ENCODE peak calls at places on chromosomes 11 and 22, in six cellular contexts. A is stomach, C is sigmoid colon, X is endothelial cell of umbilical vein, V is HCT116, D is HL-60. H is an unnamed sample.

GRCh38 chr11:12655842-12656241 is 18.4 kb upstream of the TEAD1 start:
- DNase-seq in C (no peak), V (no peak), X (no peak), A (no peak), D (no peak), H (no peak)

GRCh38 chr11:88266919-88267318 is 70.6 kb downstream of the CTSC start:
- DNase-seq in X (no peak), V (no peak), A (no peak), D (no peak), C (no peak), H (no peak)

GRCh38 chr11:26951849-26952515 is 41.9 kb upstream of the FIBIN start:
- DNase-seq in V (no peak), A (no peak), D (no peak), C (peak; percentile 77), X (no peak), H (no peak)

GRCh38 chr11:122140535-122140934 is 24.5 kb upstream of the BLID start:
- DNase-seq in V (no peak), D (no peak), A (no peak), X (peak; percentile 47), C (no peak), H (no peak)

GRCh38 chr11:18792066-18792591 is 531 bp upstream of the PTPN5 start:
- DNase-seq in V (no peak), C (no peak), X (no peak), D (no peak), A (no peak), H (no peak)

GRCh38 chr11:84522331-84522730 is 1104.8 kb downstream of the DLG2 start:
- DNase-seq in C (no peak), X (no peak), V (no peak), D (no peak), A (no peak), H (no peak)

GRCh38 chr11:92812841-92813240 is 156.6 kb upstream of the MTNR1B start:
- DNase-seq in C (no peak), X (no peak), A (no peak), V (no peak), D (no peak), H (no peak)

GRCh38 chr11:120344302-120345004 is 8.2 kb downstream of the ARHGEF12 start:
- DNase-seq in X (no peak), A (no peak), C (no peak), V (peak; percentile 38), D (peak; percentile 26), H (no peak)

GRCh38 chr11:128323381-128323780 is 264.0 kb downstream of the ETS1 start:
- DNase-seq in A (no peak), C (no peak), D (no peak), X (peak; percentile 23), V (no peak), H (peak; percentile 57)

GRCh38 chr11:16924826-16925494 is 89.3 kb downstream of the PLEKHA7 start:
- DNase-seq in C (peak; percentile 74), V (peak; percentile 78), A (peak; percentile 86), D (no peak), X (no peak), H (no peak)

GRCh38 chr11:35954205-35954604 is 10.3 kb downstream of the LDLRAD3 start:
- DNase-seq in X (peak; percentile 84), C (no peak), V (no peak), A (no peak), D (no peak), H (no peak)

GRCh38 chr11:16606784-16607674 is 131.4 kb upstream of the C11orf58 start:
- DNase-seq in X (no peak), V (no peak), C (peak; percentile 67), A (peak; percentile 28), D (no peak), H (no peak)

GRCh38 chr11:47186076-47186936 is at the start of gene PACSIN3:
- DNase-seq in V (no peak), A (peak; percentile 69), D (no peak), C (peak; percentile 82), X (peak; percentile 60), H (no peak)

GRCh38 chr11:12216542-12217422 is 106.4 kb downstream of the MICAL2 start:
- DNase-seq in X (peak; percentile 48), D (no peak), V (no peak), A (peak; percentile 56), C (no peak), H (no peak)

GRCh38 chr11:85628771-85629341 is 463 bp downstream of the TMEM126B start:
- DNase-seq in D (no peak), A (no peak), C (no peak), V (no peak), X (no peak), H (no peak)

GRCh38 chr22:17095538-17095937 is 10.7 kb downstream of the IL17RA start:
- DNase-seq in A (no peak), D (no peak), X (no peak), V (no peak), C (peak; percentile 21), H (no peak)

GRCh38 chr11:83975984-83976383 is 689.8 kb upstream of the CCDC90B start:
- DNase-seq in X (no peak), V (no peak), A (no peak), D (no peak), C (no peak), H (no peak)

GRCh38 chr11:1533342-1533725 is 38.7 kb downstream of the DUSP8 start:
- DNase-seq in C (no peak), A (no peak), D (no peak), V (no peak), X (no peak), H (no peak)

GRCh38 chr11:36240178-36240577 is 49.0 kb downstream of the COMMD9 start:
- DNase-seq in A (no peak), V (no peak), C (no peak), X (no peak), D (no peak), H (no peak)

GRCh38 chr22:30314918-30315317 is 11.8 kb downstream of the TBC1D10A start:
- DNase-seq in X (no peak), V (no peak), A (no peak), D (peak; percentile 43), C (no peak), H (no peak)

GRCh38 chr11:16945671-16946469 is 68.3 kb downstream of the PLEKHA7 start:
- DNase-seq in V (peak; percentile 51), D (peak; percentile 34), A (peak; percentile 73), C (no peak), X (peak; percentile 34), H (no peak)

GRCh38 chr22:40008726-40009125 is 14.0 kb downstream of the FAM83F start:
- DNase-seq in A (no peak), D (no peak), V (no peak), C (no peak), X (no peak), H (no peak)

GRCh38 chr11:36409152-36409713 is 100.8 kb downstream of the TRAF6 start:
- DNase-seq in C (no peak), X (peak; percentile 65), D (no peak), V (no peak), A (no peak), H (no peak)

GRCh38 chr22:30809086-30809485 is 114.4 kb downstream of the OSBP2 start:
- DNase-seq in C (no peak), V (no peak), D (no peak), A (no peak), X (no peak), H (no peak)

GRCh38 chr11:118607401-118608267 is at the start of gene PHLDB1:
- DNase-seq in D (no peak), A (peak; percentile 46), C (peak; percentile 86), V (no peak), X (peak; percentile 70), H (no peak)

GRCh38 chr11:122022646-122023045 is 93.4 kb downstream of the BLID start:
- DNase-seq in X (no peak), C (no peak), V (no peak), A (no peak), D (no peak), H (no peak)

GRCh38 chr11:12876340-12876739 is 132.8 kb upstream of the RASSF10 start:
- DNase-seq in X (no peak), C (peak; percentile 82), V (no peak), D (no peak), A (no peak), H (no peak)

GRCh38 chr11:67665537-67666302 is 8.7 kb downstream of the ALDH3B2 start:
- DNase-seq in A (peak; percentile 78), C (no peak), X (no peak), V (no peak), D (no peak), H (no peak)

DNA sequence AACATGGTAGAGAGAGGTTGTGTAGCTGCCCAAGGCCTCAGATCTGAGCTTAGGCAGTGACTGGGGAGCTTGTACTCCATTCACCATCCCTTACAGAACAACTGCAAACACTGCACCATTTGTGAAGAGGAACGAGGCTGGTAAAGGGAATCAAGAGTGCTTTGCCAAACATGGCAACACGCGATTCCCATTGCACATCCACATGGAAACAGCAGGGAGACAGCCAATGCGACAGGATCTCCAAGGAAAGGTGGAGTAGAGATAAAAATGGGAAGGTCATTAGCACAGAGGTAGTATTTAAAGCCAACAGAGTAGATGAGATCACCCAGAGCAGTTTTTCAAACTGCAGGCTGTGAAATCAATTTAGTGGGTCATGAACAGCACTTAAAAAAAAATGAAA is 42.0 kb downstream of the TCF20 start:
- DNase-seq in D (no peak), V (no peak), C (no peak), A (no peak), X (no peak), H (no peak)
- H3K4me3 ChIP-seq in D (no peak overlapping the region), V (no peak overlapping the region), C (no peak overlapping the region), A (no peak overlapping the region), X (no peak overlapping the region), H (no peak overlapping the region)

GRCh38 chr11:73034777-73035176 is 107.3 kb downstream of the FCHSD2 start:
- DNase-seq in A (no peak), X (no peak), C (no peak), V (no peak), D (no peak), H (no peak)
- H3K27ac ChIP-seq in A (no peak overlapping the region), X (no peak overlapping the region), C (no peak overlapping the region), V (no peak overlapping the region), D (no peak overlapping the region), H (no peak overlapping the region)

GRCh38 chr11:30735946-30736345 is 149.8 kb upstream of the MPPED2 start:
- DNase-seq in A (no peak), X (no peak), V (no peak), D (no peak), C (no peak), H (no peak)

GRCh38 chr11:30729187-30729713 is 143.1 kb upstream of the MPPED2 start:
- DNase-seq in A (no peak), X (peak; percentile 2), D (no peak), C (no peak), V (no peak), H (no peak)

GRCh38 chr11:30730011-30730410 is 143.9 kb upstream of the MPPED2 start:
- DNase-seq in V (no peak), C (no peak), X (no peak), A (no peak), D (no peak), H (no peak)

DNA sequence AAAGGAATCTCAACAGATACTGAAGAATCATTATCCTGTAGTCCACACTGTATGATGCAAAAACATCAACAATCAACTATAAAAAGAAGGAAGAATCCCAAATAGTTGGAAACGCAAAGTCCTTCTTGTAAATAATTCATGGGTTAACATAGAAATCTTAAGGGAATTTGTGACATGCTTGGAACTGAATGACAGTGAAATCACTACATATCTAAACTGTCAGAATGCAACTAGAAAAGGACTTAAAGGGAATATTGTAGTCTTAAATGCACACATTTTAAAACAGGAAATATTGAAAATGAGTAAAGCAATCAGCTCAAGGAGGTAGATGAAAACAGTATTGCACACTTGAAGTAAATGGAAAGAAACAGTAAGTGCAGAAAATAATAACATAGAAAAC is 147.6 kb upstream of the MPPED2 start:
- DNase-seq in A (no peak), D (no peak), C (no peak), X (no peak), V (no peak), H (no peak)
- TF ChIP-seq POLR2AphosphoS5 in A (no peak), D (no peak), C (no peak), X (no peak), V (no peak), H (no peak)

GRCh38 chr11:46121724-46122477 is 647 bp upstream of the PHF21A start:
- DNase-seq in V (peak; percentile 87), A (peak; percentile 82), D (peak; percentile 77), C (peak; percentile 91), X (peak; percentile 78), H (no peak)
- H3K4me3 ChIP-seq in V (peak overlapping the region; percentile 66), A (peak overlapping the region; percentile 82), D (peak overlapping the region; percentile 84), C (peak overlapping the region; percentile 90), X (peak overlapping the region; percentile 87), H (peak overlapping the region; percentile 93)